ENCODE peak calls at places on chromosome 5, in six cellular contexts. U is left ventricle myocardium superior, E is mucosa of gallbladder, P is left cardiac atrium, K is NCI-H748 treated with DMSO at 0.1 percent for 48 hours, N is ELF-1. V is an unnamed sample.

GRCh38 chr5:147635882-147636531 is 126.1 kb upstream of the DPYSL3 start:
- DNase-seq in U (no peak), E (no peak), P (no peak), K (no peak), N (no peak), V (no peak)

GRCh38 chr5:77607324-77607723 is 31.2 kb downstream of the OTP start:
- DNase-seq in U (no peak), E (no peak), P (no peak), K (no peak), N (no peak), V (no peak)

GRCh38 chr5:80590766-80591165 is 20.7 kb upstream of the ANKRD34B start:
- DNase-seq in U (no peak), E (no peak), P (no peak), K (no peak), N (no peak), V (no peak)

GRCh38 chr5:108661030-108661429 is 86.7 kb upstream of the FER start:
- DNase-seq in U (no peak), E (no peak), P (no peak), K (no peak), N (no peak), V (no peak)

GRCh38 chr5:107864793-107865192 is 194.1 kb upstream of the EFNA5 start:
- DNase-seq in U (no peak), E (no peak), P (no peak), K (no peak), N (no peak), V (no peak)

GRCh38 chr5:82354543-82354942 is 76.4 kb upstream of the RPS23 start:
- DNase-seq in U (no peak), E (no peak), P (no peak), K (no peak), N (no peak), V (no peak)

GRCh38 chr5:80963966-80964481 is 3.9 kb downstream of the RASGRF2 start:
- DNase-seq in U (no peak), E (no peak), P (no peak), K (no peak), N (no peak), V (no peak)

GRCh38 chr5:180599981-180600553 is 8.8 kb upstream of the SCGB3A1 start:
- DNase-seq in U (no peak), E (no peak), P (no peak), K (no peak), N (no peak), V (no peak)

GRCh38 chr5:40754381-40755092 is 1.2 kb downstream of the TTC33 start:
- DNase-seq in U (no peak), E (no peak), P (no peak), K (no peak), N (peak), V (no peak)

GRCh38 chr5:139468421-139468931 is 2.3 kb upstream of the SMIM33 start:
- DNase-seq in U (no peak), E (no peak), P (no peak), K (no peak), N (peak), V (no peak)

GRCh38 chr5:40437452-40437861 is 242.3 kb upstream of the PTGER4 start:
- DNase-seq in U (no peak), E (no peak), P (no peak), K (no peak), N (no peak), V (no peak)

GRCh38 chr5:166957763-166958162 is 1333.7 kb upstream of the WWC1 start:
- DNase-seq in U (no peak), E (no peak), P (no peak), K (no peak), N (no peak), V (no peak)

GRCh38 chr5:37565067-37565670 is 186.1 kb downstream of the WDR70 start:
- DNase-seq in U (no peak), E (no peak), P (no peak), K (no peak), N (no peak), V (no peak)

GRCh38 chr5:171310816-171311697 is 2.0 kb downstream of the TLX3 start:
- DNase-seq in U (no peak), E (no peak), P (no peak), K (no peak), N (peak), V (no peak)

GRCh38 chr5:65625743-65626142 is 916 bp downstream of the SHLD3 start:
- DNase-seq in U (no peak), E (no peak), P (no peak), K (no peak), N (no peak), V (no peak)